ENCODE peak calls at places on chromosomes 16 and 17, in four cellular contexts. M is GM06990, L is AG10803, H is GM10248. W is an unnamed sample.

GRCh38 chr16:87583453-87584131 is 18.7 kb upstream of the JPH3 start:
- DNase-seq in H (no peak), M (no peak), L (peak), W (no peak)

GRCh38 chr17:73455050-73455687 is 143.4 kb upstream of the CDC42EP4 start:
- DNase-seq in M (no peak), H (no peak), L (no peak), W (no peak)

GRCh38 chr17:65677932-65678331 is 116.5 kb upstream of the AXIN2 start:
- DNase-seq in H (no peak), M (no peak), L (peak), W (no peak)

GRCh38 chr16:87789437-87790277 is 23.9 kb upstream of the KLHDC4 start:
- DNase-seq in H (no peak), M (no peak), L (peak), W (no peak)

GRCh38 chr17:2025220-2025621 is at the start of gene RTN4RL1:
- DNase-seq in M (peak), L (peak), H (peak), W (peak)

GRCh38 chr16:58022601-58023371 is 2.8 kb upstream of the MMP15 start:
- DNase-seq in M (no peak), H (no peak), L (peak), W (no peak)

GRCh38 chr16:9612267-9612666 is 520.8 kb downstream of the HAPSTR1 start:
- DNase-seq in H (no peak), L (no peak), M (no peak), W (no peak)

GRCh38 chr17:73644145-73645049 is at the start of gene SDK2:
- DNase-seq in L (no peak), H (no peak), M (no peak), W (no peak)

GRCh38 chr17:72615627-72615991 is 476.9 kb downstream of the SLC39A11 start:
- DNase-seq in M (no peak), L (no peak), H (no peak), W (no peak)

GRCh38 chr16:27922433-27922832 is 141.1 kb downstream of the GSG1L start:
- DNase-seq in H (no peak), M (no peak), L (no peak), W (no peak)

GRCh38 chr16:27921134-27921533 is 142.4 kb downstream of the GSG1L start:
- DNase-seq in L (no peak), M (no peak), H (no peak), W (no peak)

GRCh38 chr16:27918755-27919154 is 144.8 kb downstream of the GSG1L start:
- DNase-seq in H (no peak), L (peak), M (no peak), W (no peak)

GRCh38 chr16:27917953-27918352 is 145.6 kb downstream of the GSG1L start:
- DNase-seq in L (no peak), H (no peak), M (no peak), W (no peak)

GRCh38 chr16:27920391-27920891 is 143.1 kb downstream of the GSG1L start:
- DNase-seq in H (no peak), L (no peak), M (no peak), W (no peak)
- TF ChIP-seq CTCF in H (no peak), L (no peak), M (no peak), W (no peak)

DNA sequence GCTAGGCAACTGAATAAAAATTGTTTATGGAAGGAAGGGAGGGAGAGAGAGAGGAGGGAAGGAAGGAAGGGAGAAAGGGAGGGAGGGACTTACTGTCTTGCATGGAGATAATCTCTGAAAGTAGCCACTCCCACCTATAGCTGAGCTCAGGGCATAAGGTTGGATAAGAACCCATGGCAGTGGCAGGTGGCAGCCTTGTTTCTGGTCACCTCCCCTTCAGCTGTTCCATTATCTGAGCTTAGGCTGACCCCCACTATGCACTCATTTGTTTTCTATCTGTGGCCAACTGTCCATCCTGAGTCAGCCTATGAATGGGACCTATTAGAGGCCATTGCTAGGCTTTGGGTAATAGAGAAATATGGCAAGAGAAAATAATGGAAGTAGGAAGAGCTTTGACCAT is 25.3 kb upstream of the MTMR4 start:
- DNase-seq in M (no peak), L (no peak), H (no peak), W (no peak)
- TF ChIP-seq CTCF in M (no peak), L (no peak), H (no peak), W (no peak)

DNA sequence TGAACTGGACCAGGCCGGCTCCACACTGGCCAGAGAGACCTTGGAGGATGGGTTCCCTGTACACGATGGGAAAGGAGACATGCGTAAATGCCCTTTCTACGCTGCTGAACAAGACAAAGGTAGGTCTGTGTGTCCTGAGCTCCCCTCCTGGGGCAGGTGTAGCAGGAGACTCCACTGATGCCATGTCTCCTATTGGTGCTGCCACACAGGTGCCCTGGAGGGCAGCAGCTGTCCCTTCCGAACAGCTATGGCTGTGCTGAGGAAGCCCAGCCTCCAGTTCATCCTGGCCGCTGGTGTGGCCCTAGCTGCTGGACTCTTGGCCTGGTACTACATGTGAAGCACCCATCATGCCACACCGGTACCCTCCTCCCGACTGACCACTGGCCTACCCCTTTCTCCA is 29.2 kb downstream of the CDIP1 start:
- DNase-seq in L (no peak), M (no peak), H (no peak), W (no peak)
- TF ChIP-seq CTCF in L (no peak), M (no peak), H (no peak), W (no peak)

GRCh38 chr17:61597606-61598005 is 6.6 kb upstream of the NACA2 start:
- DNase-seq in L (no peak), H (no peak), M (no peak), W (no peak)

GRCh38 chr17:61599608-61600007 is 8.6 kb upstream of the NACA2 start:
- DNase-seq in M (no peak), L (no peak), H (no peak), W (no peak)

GRCh38 chr17:61600621-61601020 is 9.6 kb upstream of the NACA2 start:
- DNase-seq in H (no peak), L (no peak), M (no peak), W (no peak)

GRCh38 chr17:61595418-61595817 is 4.4 kb upstream of the NACA2 start:
- DNase-seq in L (no peak), H (no peak), M (no peak), W (no peak)

GRCh38 chr17:61598014-61598413 is 7.0 kb upstream of the NACA2 start:
- DNase-seq in M (no peak), L (no peak), H (no peak), W (no peak)
- TF ChIP-seq CTCF in M (no peak), L (no peak), H (no peak), W (no peak)

GRCh38 chr17:55830699-55831098 is 79.8 kb downstream of the PCTP start:
- DNase-seq in H (no peak), M (no peak), L (no peak), W (no peak)

GRCh38 chr17:55830210-55830609 is 79.4 kb downstream of the PCTP start:
- DNase-seq in L (no peak), H (no peak), M (no peak), W (no peak)

GRCh38 chr17:55820675-55821074 is 69.8 kb downstream of the PCTP start:
- DNase-seq in H (no peak), M (no peak), L (no peak), W (no peak)

GRCh38 chr17:55825213-55825612 is 74.4 kb downstream of the PCTP start:
- DNase-seq in L (no peak), H (no peak), M (no peak), W (no peak)
- TF ChIP-seq CTCF in L (no peak), H (peak), M (peak), W (no peak)

GRCh38 chr17:78376161-78376560 is 2.3 kb upstream of the PGS1 start:
- DNase-seq in L (no peak), H (no peak), M (no peak), W (no peak)
- TF ChIP-seq CTCF in L (no peak), H (no peak), M (no peak), W (no peak)

DNA sequence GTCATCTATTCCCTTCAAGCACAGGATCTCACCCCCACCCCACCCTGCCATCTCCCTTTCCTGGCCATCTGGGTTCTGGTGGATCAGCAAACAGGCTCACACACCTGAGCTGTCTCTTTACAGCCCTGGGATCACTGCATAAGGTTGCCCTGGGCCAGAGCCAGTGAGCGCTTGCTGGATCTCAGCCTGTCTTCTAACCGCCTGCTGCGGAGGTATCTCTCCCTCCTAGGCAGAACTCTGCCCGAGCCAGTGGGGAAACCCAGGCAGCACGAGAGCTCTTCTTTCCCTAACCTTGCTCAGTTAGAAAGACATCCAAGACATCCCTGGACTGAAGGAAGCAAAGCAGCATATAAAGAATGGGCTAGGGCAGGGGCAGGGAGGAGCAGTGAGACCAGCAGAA is 6.4 kb downstream of the HAS3 start:
- DNase-seq in M (no peak), H (no peak), L (no peak), W (no peak)
- TF ChIP-seq CTCF in M (no peak), H (no peak), L (no peak), W (no peak)